ENCODE peak calls at places on chromosomes 5 and 9, in four cellular contexts. D, Z, V and A are unnamed samples.

GRCh38 chr5:51034501-51034900 is 348.7 kb upstream of the ISL1 start:
- DNase-seq in D (no peak), Z (no peak), V (no peak), A (no peak)

GRCh38 chr5:10808347-10809212 is 47.5 kb upstream of the DAP start:
- DNase-seq in D (no peak), Z (no peak), V (no peak), A (no peak)

GRCh38 chr9:78622131-78622530 is 325.2 kb downstream of the PSAT1 start:
- DNase-seq in D (no peak), Z (no peak), V (no peak), A (no peak)

GRCh38 chr5:165622864-165623536 is 2117.6 kb downstream of the MAT2B start:
- DNase-seq in D (no peak), Z (no peak), V (no peak), A (no peak)

GRCh38 chr5:179455320-179455719 is 95.0 kb upstream of the RUFY1 start:
- DNase-seq in D (no peak), Z (no peak), V (no peak), A (no peak)

GRCh38 chr5:180988011-180988410 is 635 bp upstream of the BTNL3 start:
- DNase-seq in D (no peak), Z (no peak), V (no peak), A (no peak)

GRCh38 chr9:20623748-20624124 is 1.4 kb upstream of the MLLT3 start:
- DNase-seq in D (no peak), Z (no peak), V (no peak), A (no peak)

GRCh38 chr5:31934156-31934555 is 240.0 kb downstream of the GOLPH3 start:
- DNase-seq in D (no peak), Z (no peak), V (no peak), A (no peak)

GRCh38 chr5:37043693-37044092 is 167.1 kb downstream of the NIPBL start:
- DNase-seq in D (no peak), Z (no peak), V (no peak), A (no peak)

GRCh38 chr9:81874926-81875325 is 53.3 kb upstream of the SPATA31D4 start:
- DNase-seq in D (no peak), Z (no peak), V (no peak), A (no peak)

GRCh38 chr5:60535198-60535597 is 164.8 kb downstream of the DEPDC1B start:
- DNase-seq in D (no peak), Z (no peak), V (no peak), A (no peak)

GRCh38 chr9:78668148-78668825 is 371.4 kb downstream of the PSAT1 start:
- DNase-seq in D (no peak), Z (no peak), V (no peak), A (no peak)

GRCh38 chr5:158135682-158136176 is 276.8 kb upstream of the CLINT1 start:
- DNase-seq in D (no peak), Z (no peak), V (no peak), A (no peak)

GRCh38 chr5:83562207-83562606 is 90.7 kb downstream of the VCAN start:
- DNase-seq in D (no peak), Z (no peak), V (no peak), A (no peak)

GRCh38 chr9:18976368-18977238 is 56.4 kb downstream of the SAXO1 start:
- DNase-seq in D (no peak), Z (no peak), V (no peak), A (no peak)

GRCh38 chr9:123712399-123712798 is 217.5 kb downstream of the DENND1A start:
- DNase-seq in D (no peak), Z (no peak), V (no peak), A (no peak)

GRCh38 chr5:35938518-35939227 is at the start of gene CAPSL:
- DNase-seq in D (no peak), Z (peak; percentile 93), V (no peak), A (no peak)

GRCh38 chr5:62684310-62684709 is 105.7 kb downstream of the LRRC70 start:
- DNase-seq in D (no peak), Z (no peak), V (no peak), A (no peak)

GRCh38 chr9:995776-996175 is 19.3 kb downstream of the DMRT3 start:
- DNase-seq in D (no peak), Z (no peak), V (no peak), A (no peak)

GRCh38 chr9:136108648-136109266 is 9.9 kb downstream of the TMEM250 start:
- DNase-seq in D (no peak), Z (no peak), V (no peak), A (no peak)

GRCh38 chr5:7473668-7474215 is 77.8 kb downstream of the ADCY2 start:
- DNase-seq in D (no peak), Z (no peak), V (no peak), A (no peak)

GRCh38 chr5:170720984-170721383 is 62.5 kb upstream of the GABRP start:
- DNase-seq in D (no peak), Z (no peak), V (no peak), A (no peak)

GRCh38 chr5:42791151-42791550 is 20.5 kb downstream of the SELENOP start:
- DNase-seq in D (no peak), Z (no peak), V (no peak), A (no peak)

GRCh38 chr9:130220351-130220750 is 45.2 kb upstream of the HMCN2 start:
- DNase-seq in D (no peak), Z (no peak), V (no peak), A (no peak)

GRCh38 chr9:91580136-91580535 is 156.5 kb upstream of the NFIL3 start:
- DNase-seq in D (no peak), Z (no peak), V (no peak), A (no peak)

GRCh38 chr9:126720661-126721530 is 83.9 kb upstream of the ZBTB43 start:
- DNase-seq in D (peak; percentile 48), Z (no peak), V (no peak), A (no peak)

GRCh38 chr9:72554221-72554641 is 32.8 kb downstream of the TMC1 start:
- DNase-seq in D (no peak), Z (no peak), V (no peak), A (no peak)

GRCh38 chr5:120512757-120513650 is 48.9 kb downstream of the PRR16 start:
- DNase-seq in D (no peak), Z (no peak), V (no peak), A (no peak)

GRCh38 chr5:171323806-171324632 is 15.0 kb downstream of the TLX3 start:
- DNase-seq in D (no peak), Z (no peak), V (no peak), A (no peak)

GRCh38 chr5:13412040-13412595 is 532.4 kb downstream of the DNAH5 start:
- DNase-seq in D (no peak), Z (no peak), V (no peak), A (no peak)

GRCh38 chr5:137310051-137310730 is 188.9 kb downstream of the SPOCK1 start:
- DNase-seq in D (no peak), Z (no peak), V (no peak), A (no peak)

GRCh38 chr5:56430437-56430836 is 197.3 kb upstream of the ANKRD55 start:
- DNase-seq in D (no peak), Z (no peak), V (no peak), A (no peak)

GRCh38 chr9:131481441-131482342 is 21.0 kb upstream of the POMT1 start:
- DNase-seq in D (no peak), Z (no peak), V (no peak), A (no peak)

GRCh38 chr9:752201-752600 is 89.3 kb upstream of the DMRT1 start:
- DNase-seq in D (no peak), Z (peak; percentile 35), V (no peak), A (no peak)

GRCh38 chr9:134988706-134989105 is 71.0 kb upstream of the FCN1 start:
- DNase-seq in D (no peak), Z (no peak), V (no peak), A (no peak)

GRCh38 chr5:128111818-128112448 is 28.4 kb downstream of the SLC12A2 start:
- DNase-seq in D (no peak), Z (no peak), V (no peak), A (no peak)

GRCh38 chr5:10315824-10316509 is 8.3 kb upstream of the CMBL start:
- DNase-seq in D (no peak), Z (no peak), V (no peak), A (no peak)

GRCh38 chr9:114282926-114283325 is 40.0 kb upstream of the ORM1 start:
- DNase-seq in D (no peak), Z (no peak), V (no peak), A (no peak)

GRCh38 chr5:98308231-98308630 is 465.2 kb upstream of the RGMB start:
- DNase-seq in D (no peak), Z (no peak), V (no peak), A (no peak)

GRCh38 chr9:133971121-133971951 is 20.8 kb downstream of the VAV2 start:
- DNase-seq in D (no peak), Z (peak; percentile 76), V (no peak), A (no peak)

GRCh38 chr9:133970581-133970900 is 21.6 kb downstream of the VAV2 start:
- DNase-seq in D (no peak), Z (no peak), V (no peak), A (no peak)

GRCh38 chr9:133973791-133974630 is 18.1 kb downstream of the VAV2 start:
- DNase-seq in D (no peak), Z (no peak), V (no peak), A (no peak)

GRCh38 chr9:133973111-133973790 is 18.9 kb downstream of the VAV2 start:
- DNase-seq in D (no peak), Z (no peak), V (no peak), A (no peak)

GRCh38 chr9:133972041-133972970 is 19.8 kb downstream of the VAV2 start:
- DNase-seq in D (no peak), Z (no peak), V (no peak), A (no peak)
- H3K4me1 ChIP-seq in D (no peaks in the 10 kb centered on the region), Z (peaks cover 29% of the 10 kb centered on the region), V (no peaks in the 10 kb centered on the region), A (no peaks in the 10 kb centered on the region)

GRCh38 chr9:128059365-128059983 is 7.6 kb downstream of the NAIF1 start:
- DNase-seq in D (no peak), Z (no peak), V (no peak), A (no peak)
- H3K4me1 ChIP-seq in D (peaks cover 32% of the 10 kb centered on the region), Z (peaks cover 25% of the 10 kb centered on the region), V (peaks cover 32% of the 10 kb centered on the region), A (peaks cover 35% of the 10 kb centered on the region)

GRCh38 chr9:112487008-112487798 is 576 bp downstream of the KIAA1958 start:
- DNase-seq in D (peak; percentile 70), Z (peak; percentile 83), V (peak; percentile 39), A (peak; percentile 47)
- H3K4me1 ChIP-seq in D (peaks cover 13% of the 10 kb centered on the region), Z (peaks cover 29% of the 10 kb centered on the region), V (peaks cover 15% of the 10 kb centered on the region), A (peaks cover 12% of the 10 kb centered on the region)

DNA sequence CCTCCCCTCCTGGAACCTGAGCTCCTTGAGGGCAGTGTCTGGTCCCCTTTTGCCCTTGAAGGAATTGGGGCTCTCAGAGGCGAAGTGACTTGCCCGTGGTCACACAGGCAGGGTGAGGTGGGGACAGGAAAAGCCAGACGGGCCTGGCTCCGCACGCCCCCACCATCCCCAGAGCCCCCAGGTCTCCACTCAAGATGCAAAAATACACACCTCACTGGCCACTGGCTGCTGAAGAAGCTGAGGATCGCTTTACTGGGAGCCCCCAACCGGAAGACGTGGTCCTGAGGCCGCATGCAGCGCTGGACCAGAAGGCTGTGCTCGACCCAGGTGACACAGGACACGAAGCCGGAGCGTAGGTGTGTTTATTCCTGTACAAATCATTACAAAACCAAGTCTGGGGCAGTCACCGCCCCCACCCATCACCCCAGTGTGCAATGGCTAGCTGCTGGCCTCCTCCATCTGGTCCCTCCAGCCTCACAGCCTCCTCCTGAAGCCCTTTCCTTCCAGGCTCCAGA is 7.6 kb upstream of the AK1 start:
- DNase-seq in D (no peak), Z (no peak), V (no peak), A (no peak)
- H3K4me1 ChIP-seq in D (no peaks in the 10 kb centered on the region), Z (no peaks in the 10 kb centered on the region), V (peaks cover 3% of the 10 kb centered on the region), A (no peaks in the 10 kb centered on the region)

GRCh38 chr9:92600742-92601261 is 65.0 kb upstream of the ECM2 start:
- DNase-seq in D (no peak), Z (no peak), V (no peak), A (no peak)
- H3K4me1 ChIP-seq in D (no peaks in the 10 kb centered on the region), Z (no peaks in the 10 kb centered on the region), V (no peaks in the 10 kb centered on the region), A (no peaks in the 10 kb centered on the region)

GRCh38 chr9:93948456-93949072 is 6.6 kb downstream of the BARX1 start:
- DNase-seq in D (no peak), Z (no peak), V (no peak), A (no peak)
- H3K4me1 ChIP-seq in D (peaks cover 24% of the 10 kb centered on the region), Z (peaks cover 22% of the 10 kb centered on the region), V (peaks cover 29% of the 10 kb centered on the region), A (peaks cover 43% of the 10 kb centered on the region)